ENCODE peak calls at places on chromosomes 2 and 18, in seven cellular contexts. R is CD8-positive, alpha-beta memory T cell; T is mammary epithelial cell; A is aorta; K is GM06990; D is PC-9; E is HepG2. S is an unnamed sample.

GRCh38 chr18:47795448-47795843 is 135.0 kb downstream of the SMAD2 start:
- DNase-seq in R (no peak), T (no peak), A (no peak), K (no peak), D (no peak), E (no peak), S (no peak)

GRCh38 chr2:222017232-222017631 is 281.6 kb downstream of the PAX3 start:
- DNase-seq in R (no peak), T (no peak), A (no peak), K (no peak), D (no peak), E (no peak), S (no peak)

GRCh38 chr2:233129351-233129978 is 69.3 kb downstream of the INPP5D start:
- DNase-seq in R (no peak), T (no peak), A (peak; percentile 38), K (no peak), D (no peak), E (no peak), S (no peak)

GRCh38 chr18:63869851-63870250 is 17.7 kb upstream of the SERPINB2 start:
- DNase-seq in R (no peak), T (peak; percentile 65), A (no peak), K (no peak), D (no peak), E (no peak), S (no peak)

GRCh38 chr2:71478806-71479205 is 25.4 kb downstream of the DYSF start:
- DNase-seq in R (no peak), T (no peak), A (no peak), K (no peak), D (no peak), E (no peak), S (no peak)

GRCh38 chr2:85933753-85934594 is 45.2 kb upstream of the ST3GAL5 start:
- DNase-seq in R (no peak), T (peak; percentile 74), A (no peak), K (no peak), D (peak; percentile 27), E (no peak), S (no peak)

GRCh38 chr2:46831037-46831868 is 84.4 kb downstream of the MCFD2 start:
- DNase-seq in R (no peak), T (no peak), A (no peak), K (no peak), D (no peak), E (no peak), S (peak; percentile 61)

GRCh38 chr2:19140463-19141208 is 217.8 kb downstream of the OSR1 start:
- DNase-seq in R (no peak), T (peak; percentile 78), A (no peak), K (no peak), D (peak; percentile 83), E (peak; percentile 99), S (peak; percentile 56)

GRCh38 chr2:20179755-20180594 is 45.0 kb downstream of the SDC1 start:
- DNase-seq in R (peak; percentile 39), T (peak; percentile 95), A (no peak), K (no peak), D (peak; percentile 80), E (peak; percentile 88), S (no peak)

GRCh38 chr18:35511428-35511827 is 13.7 kb upstream of the INO80C start:
- DNase-seq in R (no peak), T (no peak), A (no peak), K (peak; percentile 48), D (no peak), E (no peak), S (no peak)

GRCh38 chr18:33916200-33916599 is 308.5 kb downstream of the NOL4 start:
- DNase-seq in R (no peak), T (no peak), A (no peak), K (no peak), D (no peak), E (no peak), S (no peak)

GRCh38 chr2:240569998-240570530 is 1.8 kb downstream of the RNPEPL1 start:
- DNase-seq in R (no peak), T (no peak), A (peak; percentile 40), K (no peak), D (peak; percentile 74), E (no peak), S (no peak)

DNA sequence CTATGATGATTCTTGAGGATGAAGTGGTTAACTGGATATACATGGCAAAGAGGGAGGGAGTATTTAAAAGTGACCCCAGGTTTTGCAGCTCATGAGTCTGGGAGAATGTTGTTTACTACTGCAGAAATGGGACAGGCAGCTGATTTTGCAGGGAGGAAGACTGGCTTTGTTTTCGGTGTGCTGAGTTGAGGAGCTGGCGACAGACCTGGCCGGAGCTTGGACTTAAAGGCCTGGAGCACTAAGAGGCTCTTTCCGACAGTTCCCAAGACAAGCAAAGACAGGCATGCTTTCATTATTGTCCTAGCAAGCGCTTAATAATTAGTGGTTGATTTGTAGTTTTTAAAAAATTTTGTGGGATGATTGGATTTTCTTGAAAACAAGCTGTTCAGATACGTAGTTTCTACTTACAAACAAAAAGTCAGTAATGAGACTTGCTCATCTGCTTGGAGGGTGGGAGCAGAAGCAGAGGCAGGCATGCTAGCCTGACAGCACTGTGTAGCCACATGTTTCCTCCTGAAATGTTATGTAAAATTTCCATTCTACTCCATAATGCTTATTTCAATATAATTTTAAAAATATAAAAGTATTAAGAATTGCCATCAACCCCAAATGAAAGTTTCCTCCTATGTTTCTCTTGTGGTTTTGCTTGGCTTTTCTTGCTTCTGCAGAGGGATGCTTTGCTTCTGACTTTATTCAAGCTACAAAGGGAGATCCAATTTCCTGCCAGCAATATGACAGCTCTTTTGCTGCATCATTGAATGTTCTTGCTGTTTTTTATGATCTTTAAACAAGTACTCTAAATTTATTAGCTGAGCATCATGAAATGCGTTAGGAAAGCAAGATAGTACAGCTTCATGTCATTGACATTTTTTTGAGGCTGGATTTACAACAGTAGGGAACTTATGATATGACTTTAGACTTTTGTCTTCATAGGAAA is 75.8 kb downstream of the PHLPP1 start:
- DNase-seq in R (no peak), T (no peak), A (no peak), K (no peak), D (no peak), E (no peak), S (peak; percentile 25)
- H3K4me3 ChIP-seq in R (no peak overlapping the region), T (peak overlapping the region; percentile 5), A (no peak overlapping the region), K (no peak overlapping the region), D (no peak overlapping the region), E (no peak overlapping the region), S (no peak overlapping the region)

DNA sequence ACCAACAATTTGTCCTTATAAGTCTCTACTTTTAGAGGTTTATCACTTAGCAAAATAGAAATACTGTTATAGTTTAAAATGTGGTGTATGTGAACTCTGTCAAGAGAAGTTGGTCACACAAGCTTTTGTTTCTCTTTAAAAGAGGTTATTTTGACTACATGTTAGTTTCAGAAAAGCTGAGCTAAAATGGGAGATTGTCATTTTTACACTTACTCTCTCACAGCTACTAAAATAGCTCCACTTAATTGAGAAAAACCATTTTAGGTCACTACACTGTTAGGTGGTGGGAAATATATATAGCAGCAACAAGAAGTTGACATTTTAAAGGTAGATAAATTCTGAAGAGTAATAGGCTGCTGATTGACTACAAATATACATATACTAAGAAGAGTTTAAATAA is 161.5 kb upstream of the KCNJ3 start:
- DNase-seq in R (no peak), T (no peak), A (no peak), K (no peak), D (no peak), E (no peak), S (no peak)
- H3K36me3 ChIP-seq in R (no peaks in the 10 kb centered on the region), T (no peaks in the 10 kb centered on the region), A (no peaks in the 10 kb centered on the region), K (no peaks in the 10 kb centered on the region), D (no peaks in the 10 kb centered on the region), E (no peaks in the 10 kb centered on the region), S (no peaks in the 10 kb centered on the region)

DNA sequence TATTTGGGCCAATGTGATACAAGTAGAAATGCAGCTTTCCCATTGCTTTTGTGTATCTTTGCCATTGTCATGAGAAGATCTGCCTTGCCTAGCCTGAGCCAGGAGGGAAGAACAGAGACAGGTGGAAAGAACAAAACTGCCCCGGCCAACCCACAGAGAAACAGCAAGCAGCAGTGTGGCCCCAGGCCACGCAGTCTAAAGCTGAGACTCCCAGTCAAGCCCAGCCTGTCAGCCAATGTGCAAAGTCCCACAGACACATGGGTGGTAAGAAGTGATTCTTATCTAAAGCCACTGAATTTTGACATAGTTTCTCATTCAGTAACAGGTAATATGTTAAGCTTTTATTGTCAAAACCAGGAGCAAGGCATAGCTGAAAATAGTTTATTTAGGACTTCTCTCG is 245.8 kb upstream of the RND3 start:
- DNase-seq in R (no peak), T (no peak), A (no peak), K (no peak), D (no peak), E (no peak), S (no peak)
- H3K4me3 ChIP-seq in R (no peak overlapping the region), T (no peak overlapping the region), A (no peak overlapping the region), K (no peak overlapping the region), D (no peak overlapping the region), E (no peak overlapping the region), S (no peak overlapping the region)

GRCh38 chr2:30162821-30163220 is 16.0 kb downstream of the YPEL5 start:
- DNase-seq in R (no peak), T (no peak), A (no peak), K (no peak), D (no peak), E (no peak), S (no peak)
- H3K36me3 ChIP-seq in R (peaks cover 25% of the 10 kb centered on the region), T (peaks cover 7% of the 10 kb centered on the region), A (no peaks in the 10 kb centered on the region), K (peaks cover 4% of the 10 kb centered on the region), D (peaks cover 9% of the 10 kb centered on the region), E (peaks cover 3% of the 10 kb centered on the region), S (peaks cover 23% of the 10 kb centered on the region)